ENCODE peak calls at places on chromosomes 11 and 22, in ten cellular contexts. L is foreskin fibroblast, S is pancreas, X is uterus, C is tibial nerve, E is fibroblast of lung, I is psoas muscle, Q is cardiac fibroblast, F is foreskin keratinocyte, K is GM20000. A is an unnamed sample.

GRCh38 chr11:68212421-68213134 is 518 bp downstream of the KMT5B start:
- DNase-seq in L (peak), X (peak), F (peak), S (peak), I (peak), K (peak), Q (peak), C (peak), E (peak), A (peak)

GRCh38 chr11:64086263-64086938 is 50.7 kb downstream of the FLRT1 start:
- DNase-seq in S (no peak), K (no peak), E (peak), C (peak), X (peak), Q (peak), F (no peak), I (peak), L (no peak), A (no peak)

GRCh38 chr11:18365736-18366135 is 28.6 kb upstream of the LDHA start:
- DNase-seq in S (no peak), F (no peak), C (no peak), X (no peak), E (no peak), L (no peak), Q (no peak), I (no peak), K (no peak), A (no peak)

GRCh38 chr11:14078941-14079522 is 116.5 kb downstream of the SPON1 start:
- DNase-seq in S (no peak), X (no peak), I (no peak), C (no peak), K (no peak), L (no peak), Q (peak), F (no peak), E (no peak), A (no peak)

GRCh38 chr22:39313258-39314001 is 6.0 kb downstream of the RPL3 start:
- DNase-seq in S (peak), X (no peak), E (no peak), Q (no peak), K (no peak), L (no peak), F (no peak), C (no peak), I (no peak), A (no peak)

GRCh38 chr11:11916981-11917399 is 75.2 kb downstream of the USP47 start:
- DNase-seq in Q (peak), F (peak), E (peak), K (no peak), L (peak), I (peak), C (no peak), X (no peak), S (no peak), A (no peak)

GRCh38 chr11:95076416-95076815 is 9.7 kb downstream of the SRSF8 start:
- DNase-seq in X (peak), F (peak), K (no peak), Q (peak), L (peak), C (peak), S (no peak), I (no peak), E (peak), A (no peak)

GRCh38 chr11:12693485-12694181 is 19.4 kb downstream of the TEAD1 start:
- DNase-seq in K (no peak), L (peak), Q (peak), E (peak), C (peak), X (peak), I (peak), S (peak), F (peak), A (peak)

GRCh38 chr11:65661599-65662246 is 993 bp downstream of the RELA start:
- DNase-seq in X (peak), F (no peak), I (no peak), K (no peak), C (no peak), E (no peak), S (peak), Q (no peak), L (no peak), A (no peak)

GRCh38 chr11:61139391-61139790 is 21.8 kb downstream of the VPS37C start:
- DNase-seq in I (no peak), E (no peak), S (no peak), K (no peak), L (no peak), C (no peak), Q (peak), X (no peak), F (no peak), A (no peak)

GRCh38 chr11:61138940-61139339 is 22.3 kb downstream of the VPS37C start:
- DNase-seq in E (peak), X (no peak), Q (peak), K (no peak), F (no peak), I (no peak), C (no peak), L (no peak), S (no peak), A (no peak)

GRCh38 chr11:61140416-61140815 is 20.8 kb downstream of the VPS37C start:
- DNase-seq in C (no peak), I (no peak), K (no peak), S (no peak), F (no peak), X (no peak), Q (no peak), L (no peak), E (no peak), A (no peak)

GRCh38 chr11:61142424-61142823 is 18.8 kb downstream of the VPS37C start:
- DNase-seq in K (no peak), X (no peak), E (no peak), Q (no peak), C (no peak), S (no peak), F (peak), I (no peak), L (peak), A (no peak)

DNA sequence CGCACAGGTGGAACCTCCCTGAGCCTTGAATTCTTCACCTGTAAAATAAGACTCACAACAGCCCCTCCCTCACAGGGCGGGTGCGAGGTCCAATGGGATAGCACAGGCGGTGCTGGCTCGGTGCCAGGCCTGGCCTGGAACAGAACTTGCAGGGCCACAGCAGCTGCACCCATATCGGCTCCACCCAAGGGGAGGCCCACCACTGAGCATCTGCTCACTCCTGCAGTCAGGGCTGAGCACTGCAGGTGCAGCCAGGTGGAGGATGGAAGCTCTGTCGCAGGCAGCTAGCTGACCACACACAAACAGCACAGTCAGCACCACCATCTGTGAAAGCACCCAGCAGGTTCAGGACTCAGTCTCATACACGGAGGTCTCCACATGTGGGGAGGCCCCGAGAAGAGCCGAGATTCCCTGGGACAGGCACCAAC is 19.6 kb downstream of the VPS37C start:
- DNase-seq in S (peak), F (no peak), E (no peak), L (no peak), X (no peak), C (no peak), K (no peak), Q (no peak), I (peak), A (no peak)
- TF ChIP-seq CTCF in S (no peak), F (no peak), E (no peak), L (no peak), X (no peak), C (no peak), K (no peak), Q (no peak), I (no peak), A (no peak)

GRCh38 chr11:116733959-116734517 is 38.7 kb downstream of the BUD13 start:
- DNase-seq in K (no peak), L (no peak), X (no peak), Q (no peak), E (no peak), F (no peak), I (no peak), S (no peak), C (no peak), A (no peak)

GRCh38 chr11:116733386-116733755 is 39.4 kb downstream of the BUD13 start:
- DNase-seq in L (no peak), Q (no peak), F (no peak), X (no peak), I (no peak), K (no peak), C (no peak), E (no peak), S (no peak), A (no peak)

GRCh38 chr11:116738975-116739374 is 33.8 kb downstream of the BUD13 start:
- DNase-seq in E (no peak), X (no peak), K (no peak), I (no peak), S (no peak), F (no peak), Q (no peak), C (no peak), L (no peak), A (no peak)

GRCh38 chr11:116732740-116733385 is 39.9 kb downstream of the BUD13 start:
- DNase-seq in X (peak), Q (peak), S (peak), K (peak), C (peak), E (peak), L (peak), F (peak), I (peak), A (peak)

DNA sequence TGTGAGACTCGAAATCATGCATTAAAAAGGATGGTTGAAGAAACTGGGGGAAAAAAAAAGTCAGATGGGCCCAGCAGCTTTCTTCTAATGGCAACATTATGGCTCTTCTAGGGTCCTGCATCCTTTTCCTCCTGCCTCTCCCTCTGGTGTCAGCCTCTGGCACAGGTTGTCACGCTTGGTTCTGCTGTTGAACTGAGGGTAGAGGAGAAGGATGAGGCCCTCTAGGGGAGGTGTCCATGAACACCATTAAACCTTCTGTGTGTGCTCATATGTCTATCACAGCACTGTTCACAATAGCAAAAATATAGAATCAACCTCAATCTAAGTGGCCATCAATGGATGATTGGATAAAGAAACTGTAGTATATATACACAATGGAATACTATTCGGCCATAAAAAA is 36.0 kb downstream of the BUD13 start:
- DNase-seq in I (no peak), F (peak), K (no peak), Q (peak), C (no peak), X (no peak), L (no peak), E (no peak), S (no peak), A (no peak)
- TF ChIP-seq CTCF in I (no peak), F (peak), K (no peak), Q (no peak), C (no peak), X (no peak), L (peak), E (no peak), S (no peak), A (no peak)

GRCh38 chr11:73912045-73912444 is 35.2 kb downstream of the PAAF1 start:
- DNase-seq in L (no peak), S (no peak), C (no peak), X (no peak), E (no peak), K (no peak), F (no peak), I (no peak), Q (no peak), A (no peak)

GRCh38 chr11:73902303-73902702 is 25.5 kb downstream of the PAAF1 start:
- DNase-seq in E (no peak), S (no peak), C (no peak), L (no peak), I (no peak), K (no peak), X (no peak), F (no peak), Q (no peak), A (no peak)

DNA sequence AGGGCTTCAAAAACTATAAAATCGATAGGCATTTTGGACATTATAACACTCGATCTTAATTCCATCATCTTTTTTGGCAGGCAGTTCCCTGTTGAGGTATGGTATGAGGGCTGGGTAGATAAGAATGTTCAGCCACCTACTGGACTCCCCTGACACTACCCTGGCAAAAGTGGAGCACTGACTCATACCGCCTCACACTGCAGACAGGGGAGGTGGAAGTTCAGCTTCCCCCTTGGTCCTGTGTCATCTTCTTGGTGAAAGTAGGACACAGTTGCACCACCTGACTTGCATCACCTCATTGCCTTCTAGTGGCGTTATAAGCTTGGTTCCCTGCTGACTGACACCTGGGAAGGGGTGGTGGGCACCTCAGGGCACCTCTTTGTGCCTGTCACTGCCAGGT is 30.4 kb downstream of the PAAF1 start:
- DNase-seq in S (no peak), F (peak), X (no peak), I (peak), E (no peak), C (no peak), L (peak), Q (peak), K (no peak), A (peak)
- TF ChIP-seq CTCF in S (no peak), F (peak), X (no peak), I (peak), E (no peak), C (no peak), L (no peak), Q (peak), K (no peak), A (no peak)

DNA sequence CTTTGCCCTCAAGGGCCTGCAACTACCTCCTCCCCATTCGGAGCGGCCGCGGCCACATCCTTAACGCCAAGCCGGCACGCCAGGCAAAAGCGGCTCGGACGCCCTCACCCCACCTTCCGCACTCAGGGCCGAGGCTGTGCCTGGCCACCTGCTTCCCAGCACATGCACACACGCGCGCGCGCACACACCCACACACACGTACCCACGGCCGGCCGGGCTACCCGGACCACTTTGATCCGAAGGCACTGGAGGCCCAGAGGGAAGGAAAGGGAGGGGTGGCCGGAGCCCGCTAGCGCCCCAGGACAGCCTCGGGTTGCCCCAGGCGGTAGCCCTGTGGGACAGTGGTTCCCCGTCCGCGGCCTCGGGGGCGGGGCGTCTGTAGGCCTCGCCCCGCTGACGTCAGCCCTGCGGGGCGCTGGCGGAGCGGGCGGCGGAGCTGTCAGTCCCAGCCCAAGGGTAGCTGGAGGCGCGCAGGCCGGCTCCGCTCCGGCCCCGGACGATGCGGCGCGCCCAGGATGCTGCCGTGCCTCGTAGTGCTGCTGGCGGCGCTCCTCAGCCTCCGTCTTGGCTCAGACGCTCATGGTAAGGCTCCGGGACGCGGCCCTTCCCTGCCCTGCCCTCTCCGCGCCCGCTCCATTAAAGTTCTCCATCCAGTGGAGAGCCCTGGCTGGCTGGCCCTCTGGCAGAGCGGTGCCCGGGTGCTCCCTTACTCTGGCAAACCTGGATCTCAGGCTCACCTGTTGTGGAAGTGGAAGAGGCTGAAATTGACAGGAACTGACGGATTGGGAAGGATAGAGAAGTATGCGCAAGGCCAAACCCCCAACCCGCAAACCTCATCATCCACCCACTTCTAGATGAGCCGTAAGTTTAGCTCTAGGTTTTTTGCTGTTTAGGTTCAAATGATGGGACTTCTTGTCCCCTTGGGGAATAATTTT is at the start of gene IL10RA:
- DNase-seq in K (peak), S (peak), X (peak), E (peak), F (peak), I (peak), C (peak), L (peak), Q (peak), A (peak)
- TF ChIP-seq CTCF in K (no peak), S (no peak), X (no peak), E (no peak), F (no peak), I (no peak), C (peak), L (no peak), Q (no peak), A (peak)

DNA sequence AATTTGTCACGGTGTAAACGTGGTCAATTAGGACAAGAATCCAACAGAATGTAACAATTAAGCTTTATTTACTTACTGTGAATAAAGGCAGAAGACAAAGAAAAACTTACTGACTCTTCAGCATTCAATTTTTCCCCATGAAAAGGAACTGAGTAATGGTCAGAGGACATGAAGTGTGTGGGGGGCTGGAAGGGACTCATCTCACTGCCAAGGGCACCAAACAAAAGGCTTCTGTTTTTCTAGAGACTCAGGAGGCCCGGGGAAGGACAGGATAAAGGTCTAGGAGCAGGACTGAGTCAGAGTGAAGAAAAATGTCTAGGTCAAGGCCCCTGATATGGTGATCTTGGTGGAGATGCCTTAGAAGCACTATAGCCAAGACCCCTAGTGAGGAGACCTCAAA is 564.2 kb upstream of the ANO5 start:
- DNase-seq in C (no peak), Q (no peak), K (no peak), S (no peak), E (no peak), X (no peak), L (no peak), F (no peak), I (no peak), A (no peak)
- TF ChIP-seq CTCF in C (no peak), Q (no peak), K (no peak), S (no peak), E (no peak), X (no peak), L (no peak), F (no peak), I (no peak), A (no peak)

GRCh38 chr11:130771708-130772107 is 144.6 kb downstream of the SNX19 start:
- DNase-seq in L (peak), I (no peak), S (no peak), E (peak), Q (peak), F (no peak), K (no peak), X (no peak), C (peak), A (no peak)

GRCh38 chr11:130773436-130773835 is 142.8 kb downstream of the SNX19 start:
- DNase-seq in Q (no peak), E (no peak), S (no peak), L (no peak), K (no peak), X (no peak), I (no peak), C (no peak), F (no peak), A (no peak)

GRCh38 chr11:130766650-130767297 is 149.5 kb downstream of the SNX19 start:
- DNase-seq in I (no peak), F (no peak), S (no peak), L (no peak), Q (no peak), C (no peak), E (no peak), K (no peak), X (no peak), A (no peak)

GRCh38 chr11:130772266-130773227 is 143.7 kb downstream of the SNX19 start:
- DNase-seq in X (no peak), C (peak), K (no peak), E (peak), L (peak), S (no peak), I (no peak), Q (peak), F (peak), A (no peak)

DNA sequence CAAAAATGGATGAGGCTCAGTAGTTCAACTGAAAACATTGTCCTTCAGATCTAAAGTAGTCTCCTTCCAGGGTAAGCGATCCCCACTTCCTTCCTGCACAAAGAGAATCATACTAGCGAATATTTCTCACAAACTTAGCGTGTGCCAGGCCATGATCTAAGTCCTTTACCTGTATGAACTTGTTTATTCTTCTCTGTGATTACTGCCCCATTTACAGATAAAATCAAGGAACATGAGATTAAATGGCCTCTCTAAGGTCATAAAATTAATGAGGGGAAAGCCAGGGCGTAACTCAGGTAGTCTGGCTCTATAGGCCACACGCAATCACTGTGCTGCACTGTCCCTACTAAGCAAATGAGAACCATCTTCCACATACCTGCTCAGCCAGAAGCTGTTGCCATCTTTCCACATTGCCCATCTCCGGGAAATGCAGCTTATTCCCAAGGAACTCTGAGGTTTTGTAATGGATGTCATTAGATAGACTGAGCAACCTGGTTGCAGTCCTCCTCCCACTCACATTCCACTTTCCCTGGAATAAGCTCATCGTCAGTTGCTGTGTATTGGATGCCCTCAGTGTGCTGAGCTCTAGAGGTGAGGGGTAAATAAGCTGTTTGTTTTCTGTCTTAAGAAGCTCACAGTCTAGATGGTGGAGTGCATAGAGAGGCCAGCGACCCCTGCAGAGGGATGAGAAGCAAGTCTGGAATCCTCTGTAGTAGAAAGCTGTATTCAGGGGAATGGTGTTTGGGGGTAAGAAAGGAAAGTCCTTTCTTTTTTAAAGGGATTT is 146.3 kb downstream of the SNX19 start:
- DNase-seq in Q (peak), L (no peak), S (no peak), I (no peak), F (no peak), X (no peak), C (no peak), K (no peak), E (no peak), A (no peak)
- TF ChIP-seq CTCF in Q (no peak), L (no peak), S (no peak), I (no peak), F (no peak), X (no peak), C (no peak), K (no peak), E (no peak), A (no peak)

A was measured in lower lobe of right lung.